ENCODE peak calls at places on chromosome 9, in nine cellular contexts. E is HCT116, D is H9, P is mammary epithelial cell, F is MM.1S, R is SK-N-SH, K is PC-9, M is hepatocyte, L is GM12878. Y is an unnamed sample.

GRCh38 chr9:96686638-96687335 is 31.7 kb upstream of the PRXL2C start:
- DNase-seq in F (no peak), D (peak; percentile 87), R (peak; percentile 91), M (peak; percentile 77), E (no peak), P (peak; percentile 67), L (no peak), K (peak; percentile 91), Y (peak; percentile 87)

GRCh38 chr9:114787781-114788498 is 17.9 kb downstream of the TNFSF15 start:
- DNase-seq in M (no peak), K (no peak), E (no peak), P (peak; percentile 86), L (no peak), D (no peak), R (no peak), F (no peak), Y (no peak)

GRCh38 chr9:126564128-126564527 is 49.6 kb upstream of the LMX1B start:
- DNase-seq in F (no peak), L (no peak), M (no peak), E (no peak), P (no peak), D (no peak), R (peak; percentile 86), K (no peak), Y (no peak)

GRCh38 chr9:121312169-121312568 is 44.2 kb downstream of the GSN start:
- DNase-seq in D (no peak), K (no peak), F (no peak), M (no peak), L (no peak), P (no peak), E (no peak), R (no peak), Y (no peak)

GRCh38 chr9:97364769-97365490 is 47.0 kb upstream of the TDRD7 start:
- DNase-seq in L (no peak), R (no peak), D (no peak), K (no peak), M (no peak), E (no peak), P (peak; percentile 21), F (no peak), Y (no peak)

GRCh38 chr9:14096182-14096922 is 217.6 kb downstream of the NFIB start:
- DNase-seq in E (no peak), K (no peak), D (no peak), P (peak; percentile 74), R (peak; percentile 50), F (no peak), M (peak; percentile 30), L (no peak), Y (peak; percentile 55)

GRCh38 chr9:94449486-94449885 is 105.4 kb upstream of the PCAT7 start:
- DNase-seq in F (no peak), P (no peak), R (no peak), L (no peak), M (no peak), K (no peak), D (no peak), E (no peak), Y (no peak)

GRCh38 chr9:19229725-19230355 is 653 bp upstream of the DENND4C start:
- DNase-seq in M (no peak), F (peak; percentile 70), E (peak; percentile 36), L (no peak), K (peak; percentile 62), R (peak; percentile 64), P (no peak), D (peak; percentile 76), Y (peak; percentile 75)

GRCh38 chr9:121672213-121672612 is 20.8 kb downstream of the DAB2IP start:
- DNase-seq in R (no peak), F (no peak), E (no peak), L (no peak), D (no peak), P (no peak), K (no peak), M (no peak), Y (peak; percentile 56)

GRCh38 chr9:104745852-104746251 is 1.6 kb upstream of the NIPSNAP3A start:
- DNase-seq in L (no peak), M (no peak), R (no peak), F (no peak), K (no peak), D (no peak), E (no peak), P (no peak), Y (no peak)

GRCh38 chr9:104747245-104747564 is 278 bp upstream of the NIPSNAP3A start:
- DNase-seq in P (no peak), D (no peak), K (no peak), F (no peak), E (no peak), M (no peak), L (no peak), R (no peak), Y (no peak)

GRCh38 chr9:104747565-104748358 is at the start of gene NIPSNAP3A:
- DNase-seq in K (peak; percentile 87), E (peak; percentile 41), R (peak; percentile 94), L (peak; percentile 63), D (peak; percentile 79), F (peak; percentile 85), P (peak; percentile 80), M (peak; percentile 91), Y (peak; percentile 90)

GRCh38 chr9:104746285-104746684 is 1.2 kb upstream of the NIPSNAP3A start:
- DNase-seq in D (no peak), P (no peak), K (no peak), M (no peak), E (no peak), L (no peak), F (no peak), R (no peak), Y (no peak)

DNA sequence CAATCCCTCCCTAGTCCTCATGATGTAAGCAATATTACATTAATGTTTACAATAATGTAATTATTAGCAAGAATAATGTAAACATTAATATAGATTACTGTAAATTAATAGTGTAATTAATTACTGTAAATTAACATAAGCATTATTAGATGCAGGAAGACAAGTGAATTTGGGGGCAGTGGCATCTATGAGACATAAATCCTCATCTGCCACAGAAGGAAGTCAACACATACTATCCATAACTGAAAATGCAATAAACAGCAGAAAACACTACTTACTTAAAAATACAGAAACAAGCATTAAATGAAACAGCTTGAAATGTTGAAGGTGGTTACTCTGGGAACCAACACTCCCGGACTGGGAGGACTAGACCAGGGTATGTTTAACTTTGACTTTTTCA is 685 bp upstream of the NIPSNAP3A start:
- DNase-seq in E (no peak), R (no peak), D (no peak), F (no peak), M (no peak), K (no peak), L (no peak), P (no peak), Y (no peak)
- H2AFZ ChIP-seq in E (peak overlapping the region; percentile 73), R (peak overlapping the region; percentile 94), D (no peak overlapping the region), F (peak overlapping the region; percentile 88), M (peak overlapping the region; percentile 98), K (peak overlapping the region; percentile 100), L (peak overlapping the region; percentile 86), P (peak overlapping the region; percentile 100), Y (peak overlapping the region; percentile 98)

GRCh38 chr9:98615633-98616032 is 93.1 kb downstream of the GABBR2 start:
- DNase-seq in M (no peak), K (no peak), D (no peak), L (no peak), P (no peak), R (no peak), F (no peak), E (no peak), Y (no peak)

GRCh38 chr9:98614941-98615340 is 93.8 kb downstream of the GABBR2 start:
- DNase-seq in K (no peak), F (no peak), R (no peak), P (no peak), D (no peak), L (no peak), E (no peak), M (no peak), Y (no peak)

GRCh38 chr9:98625728-98626127 is 83.0 kb downstream of the GABBR2 start:
- DNase-seq in K (no peak), D (peak; percentile 53), R (no peak), E (no peak), P (no peak), M (no peak), L (no peak), F (no peak), Y (no peak)

GRCh38 chr9:98619788-98620187 is 88.9 kb downstream of the GABBR2 start:
- DNase-seq in L (no peak), K (no peak), F (no peak), R (no peak), M (no peak), P (no peak), D (no peak), E (no peak), Y (no peak)
- H3K27me3 ChIP-seq in L (peaks cover 1% of the 10 kb centered on the region), K (no peaks in the 10 kb centered on the region), F (no peaks in the 10 kb centered on the region), R (peaks cover 10% of the 10 kb centered on the region), M (no peaks in the 10 kb centered on the region), P (peaks cover 4% of the 10 kb centered on the region), D (no peaks in the 10 kb centered on the region), E (peaks cover 10% of the 10 kb centered on the region), Y (no peaks in the 10 kb centered on the region)

DNA sequence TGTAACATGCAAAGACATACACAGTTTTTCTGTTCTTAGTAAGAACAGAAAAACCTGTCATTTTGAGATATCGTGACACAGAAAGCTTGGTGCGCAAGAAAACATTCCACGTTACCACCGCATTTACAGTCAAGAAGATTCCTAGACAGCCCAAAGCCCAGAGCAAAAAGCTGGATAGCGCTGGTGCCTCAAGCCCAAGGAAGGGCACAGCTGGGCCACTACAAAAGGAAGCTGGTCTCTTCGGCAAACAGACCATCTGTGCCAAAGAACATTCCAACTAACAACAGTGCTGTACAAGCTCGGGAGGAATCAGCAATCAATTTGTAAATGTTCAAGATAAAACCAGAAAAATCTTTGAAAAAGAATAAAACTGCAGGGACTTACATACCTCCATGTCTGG is 31.0 kb downstream of the PSMB7 start:
- DNase-seq in K (no peak), R (no peak), D (no peak), M (no peak), E (no peak), P (no peak), L (no peak), F (no peak), Y (no peak)
- H4K20me1 ChIP-seq in K (peaks cover 20% of the 10 kb centered on the region), R (peaks cover 48% of the 10 kb centered on the region), D (no peaks in the 10 kb centered on the region), M (peaks cover 34% of the 10 kb centered on the region), E (peaks cover 12% of the 10 kb centered on the region), P (no peaks in the 10 kb centered on the region), L (no peaks in the 10 kb centered on the region), F (peaks cover 30% of the 10 kb centered on the region), Y (no peaks in the 10 kb centered on the region)

GRCh38 chr9:134445000-134445399 is 118.7 kb downstream of the RXRA start:
- DNase-seq in L (no peak), F (no peak), P (no peak), R (no peak), K (no peak), M (no peak), D (no peak), E (no peak), Y (no peak)

GRCh38 chr9:134442087-134442470 is 115.8 kb downstream of the RXRA start:
- DNase-seq in L (no peak), K (no peak), P (no peak), M (peak; percentile 45), D (no peak), R (peak; percentile 54), F (no peak), E (no peak), Y (peak; percentile 62)

GRCh38 chr9:134443169-134444039 is 117.1 kb downstream of the RXRA start:
- DNase-seq in M (peak; percentile 92), D (peak; percentile 87), F (peak; percentile 75), K (peak; percentile 95), P (peak; percentile 94), L (peak; percentile 37), E (peak; percentile 83), R (peak; percentile 94), Y (peak; percentile 96)

GRCh38 chr9:134442486-134443168 is 116.4 kb downstream of the RXRA start:
- DNase-seq in P (no peak), L (no peak), K (peak; percentile 38), D (no peak), R (peak; percentile 72), F (no peak), M (no peak), E (no peak), Y (peak; percentile 86)

GRCh38 chr9:134444040-134444315 is 117.7 kb downstream of the RXRA start:
- DNase-seq in F (no peak), D (no peak), L (no peak), K (no peak), M (no peak), E (no peak), R (no peak), P (no peak), Y (no peak)
- H2AFZ ChIP-seq in F (no peak overlapping the region), D (no peak overlapping the region), L (peak overlapping the region; percentile 48), K (no peak overlapping the region), M (no peak overlapping the region), E (no peak overlapping the region), R (no peak overlapping the region), P (no peak overlapping the region), Y (no peak overlapping the region)